ENCODE peak calls at places on chromosomes 2 and 18, in six cellular contexts. A is PC-3, M is heart left ventricle, R is astrocyte, B is left lung, F is brain microvascular endothelial cell. O is an unnamed sample. For H3K27me3, the result is how much of the 10 kb centered on the place peaks cover.

GRCh38 chr18:63046375-63046774 is 273.2 kb downstream of the BCL2 start:
- DNase-seq in A (no peak), M (no peak), R (no peak), B (no peak), F (no peak), O (no peak)

GRCh38 chr18:11996190-11996754 is 15.0 kb downstream of the IMPA2 start:
- DNase-seq in A (no peak), M (no peak), R (no peak), B (no peak), F (no peak), O (no peak)

GRCh38 chr2:132923787-132924186 is 253.8 kb upstream of the LYPD1 start:
- DNase-seq in A (peak), M (no peak), R (peak), B (no peak), F (peak), O (no peak)

GRCh38 chr2:2645162-2645855 is 314.2 kb upstream of the MYT1L start:
- DNase-seq in A (no peak), M (no peak), R (no peak), B (no peak), F (no peak), O (no peak)

GRCh38 chr18:36640005-36640952 is 188.5 kb downstream of the TPGS2 start:
- DNase-seq in A (no peak), M (no peak), R (no peak), B (no peak), F (no peak), O (no peak)

GRCh38 chr2:151290467-151290866 is 999 bp upstream of the NMI start:
- DNase-seq in A (no peak), M (no peak), R (no peak), B (no peak), F (no peak), O (no peak)

GRCh38 chr2:235080108-235080507 is 128.3 kb downstream of the SH3BP4 start:
- DNase-seq in A (peak), M (no peak), R (no peak), B (no peak), F (no peak), O (no peak)

GRCh38 chr2:97806738-97807618 is 93.6 kb downstream of the ZAP70 start:
- DNase-seq in A (peak), M (peak), R (peak), B (peak), F (peak), O (peak)

GRCh38 chr2:152755029-152755428 is 36.6 kb downstream of the ARL6IP6 start:
- DNase-seq in A (no peak), M (no peak), R (no peak), B (no peak), F (no peak), O (no peak)

GRCh38 chr2:23606968-23607367 is 222.0 kb downstream of the KLHL29 start:
- DNase-seq in A (peak), M (no peak), R (peak), B (no peak), F (peak), O (no peak)

GRCh38 chr2:70959851-70960832 is 18.3 kb upstream of the ANKRD53 start:
- DNase-seq in A (no peak), M (peak), R (no peak), B (no peak), F (no peak), O (peak)

GRCh38 chr2:51505533-51505932 is 473.6 kb upstream of the NRXN1 start:
- DNase-seq in A (peak), M (no peak), R (no peak), B (no peak), F (no peak), O (no peak)
- TF ChIP-seq CTCF in A (peak), M (no peak), R (no peak), B (no peak), F (peak), O (no peak)

DNA sequence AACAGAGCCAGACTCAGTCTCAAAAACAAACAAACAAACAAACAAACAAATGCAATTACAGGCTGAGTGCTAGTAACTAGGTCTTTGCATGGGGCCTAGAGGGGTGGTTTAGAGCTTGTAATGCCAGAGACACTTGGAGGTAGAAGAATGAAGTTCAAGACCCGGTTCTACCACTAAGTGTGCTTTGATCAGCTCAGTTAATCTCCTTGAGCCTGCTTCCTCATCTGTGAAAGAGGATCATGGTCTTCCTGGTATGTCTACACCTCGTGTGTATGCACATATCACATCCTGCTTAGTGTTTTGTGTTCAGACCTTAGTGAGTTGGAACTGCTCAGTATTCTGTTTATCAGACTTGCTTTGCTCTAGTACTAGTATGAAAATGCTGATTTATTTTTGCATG is 4.8 kb upstream of the ATP6V1C2 start:
- DNase-seq in A (no peak), M (no peak), R (no peak), B (no peak), F (no peak), O (no peak)
- H3K27me3 ChIP-seq in A (under half), M (under half), R (under half), B (under half), F (under half), O (under half)

GRCh38 chr18:3221496-3221895 is 1.7 kb upstream of the MYOM1 start:
- DNase-seq in A (no peak), M (no peak), R (no peak), B (no peak), F (no peak), O (no peak)

GRCh38 chr18:3217930-3218647 is 1.7 kb downstream of the MYOM1 start:
- DNase-seq in A (peak), M (no peak), R (no peak), B (no peak), F (peak), O (no peak)

GRCh38 chr18:3216987-3217386 is 2.8 kb downstream of the MYOM1 start:
- DNase-seq in A (no peak), M (no peak), R (no peak), B (no peak), F (no peak), O (no peak)

GRCh38 chr18:3218817-3219216 is 951 bp downstream of the MYOM1 start:
- DNase-seq in A (no peak), M (no peak), R (no peak), B (no peak), F (no peak), O (no peak)

DNA sequence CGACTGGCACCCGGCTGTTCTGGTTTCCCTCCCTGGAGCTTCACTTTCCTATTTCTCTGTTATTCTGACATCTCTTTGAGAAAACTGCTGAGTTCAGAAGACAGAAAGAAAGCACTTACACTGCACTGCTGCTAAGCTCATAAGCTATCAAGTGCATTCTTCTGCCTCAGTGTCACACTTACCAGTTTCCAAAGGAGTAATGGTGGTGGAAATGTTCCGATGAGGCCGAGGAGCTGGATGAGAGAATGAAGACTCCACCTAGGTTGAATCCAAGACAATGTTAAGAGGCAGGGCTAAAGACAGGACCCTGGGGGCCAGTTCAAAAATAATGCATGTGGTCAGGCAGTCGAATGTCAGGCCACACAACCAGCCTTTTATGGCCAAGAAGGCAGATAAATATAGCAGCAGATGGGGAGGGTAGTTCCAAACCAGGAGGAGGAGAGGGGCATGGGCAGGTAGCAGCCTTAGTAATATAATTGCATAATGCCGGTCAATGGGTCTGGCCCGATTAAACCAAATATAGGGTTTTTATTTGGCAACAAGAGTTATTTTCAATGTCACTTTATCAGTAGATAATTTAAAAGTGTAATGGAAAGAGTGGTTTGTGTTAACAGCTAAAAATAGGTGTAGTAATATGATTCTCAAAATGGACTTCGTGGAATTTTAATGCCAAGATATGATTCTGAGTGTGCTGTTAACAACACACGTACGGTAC is at the start of gene MYOM1:
- DNase-seq in A (no peak), M (peak), R (no peak), B (no peak), F (no peak), O (no peak)
- H3K4me3 ChIP-seq in A (no peak), M (peak), R (no peak), B (no peak), F (no peak), O (no peak)

DNA sequence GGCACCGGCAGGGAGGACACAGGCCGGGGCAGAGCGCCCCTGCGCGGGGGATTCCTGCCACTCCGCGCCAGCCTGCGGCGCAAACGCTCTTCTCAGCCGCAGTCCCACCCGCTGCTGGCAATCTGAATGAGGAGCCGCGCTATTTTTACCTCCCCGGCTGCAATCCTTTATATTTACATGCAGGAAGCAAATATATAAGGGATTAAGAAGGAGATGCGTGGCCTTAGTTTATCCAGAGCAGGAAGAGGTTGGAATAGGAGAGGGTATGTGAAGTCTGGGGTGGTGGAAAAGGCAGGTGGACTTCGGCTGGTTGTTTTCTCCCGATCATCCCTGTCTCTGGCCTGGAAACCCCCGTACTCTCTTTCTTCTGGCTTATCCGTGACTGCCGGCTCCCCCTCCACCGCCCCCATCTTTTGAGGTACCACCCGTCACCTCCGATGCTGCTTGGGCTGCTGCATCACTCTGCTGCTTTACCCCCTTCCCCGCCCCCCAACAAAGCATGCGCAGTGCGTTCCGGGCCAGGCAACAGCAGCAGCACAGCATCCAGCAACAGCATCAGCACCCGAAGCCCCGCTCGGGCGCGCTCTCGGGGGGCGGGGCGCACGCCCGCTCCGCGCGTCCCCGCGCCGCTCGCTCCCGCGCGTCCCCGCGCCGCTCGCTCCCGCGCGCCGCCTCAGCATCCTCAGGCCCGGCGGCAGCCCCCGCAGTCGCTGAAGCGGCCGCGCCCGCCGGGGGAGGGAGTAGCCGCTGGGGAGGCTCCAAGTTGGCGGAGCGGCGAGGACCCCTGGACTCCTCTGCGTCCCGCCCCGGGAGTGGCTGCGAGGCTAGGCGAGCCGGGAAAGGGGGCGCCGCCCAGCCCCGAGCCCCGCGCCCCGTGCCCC is at the start of gene ADAM23:
- DNase-seq in A (peak), M (peak), R (peak), B (no peak), F (peak), O (no peak)
- TF ChIP-seq CTCF in A (no peak), M (no peak), R (peak), B (no peak), F (peak), O (no peak)

GRCh38 chr2:4135765-4136164 is 432.4 kb downstream of the DCDC2C start:
- DNase-seq in A (no peak), M (no peak), R (no peak), B (no peak), F (no peak), O (no peak)

GRCh38 chr2:4139711-4140110 is 436.3 kb downstream of the DCDC2C start:
- DNase-seq in A (no peak), M (no peak), R (no peak), B (no peak), F (no peak), O (no peak)

GRCh38 chr2:4134881-4135565 is 431.6 kb downstream of the DCDC2C start:
- DNase-seq in A (no peak), M (no peak), R (no peak), B (no peak), F (no peak), O (no peak)

DNA sequence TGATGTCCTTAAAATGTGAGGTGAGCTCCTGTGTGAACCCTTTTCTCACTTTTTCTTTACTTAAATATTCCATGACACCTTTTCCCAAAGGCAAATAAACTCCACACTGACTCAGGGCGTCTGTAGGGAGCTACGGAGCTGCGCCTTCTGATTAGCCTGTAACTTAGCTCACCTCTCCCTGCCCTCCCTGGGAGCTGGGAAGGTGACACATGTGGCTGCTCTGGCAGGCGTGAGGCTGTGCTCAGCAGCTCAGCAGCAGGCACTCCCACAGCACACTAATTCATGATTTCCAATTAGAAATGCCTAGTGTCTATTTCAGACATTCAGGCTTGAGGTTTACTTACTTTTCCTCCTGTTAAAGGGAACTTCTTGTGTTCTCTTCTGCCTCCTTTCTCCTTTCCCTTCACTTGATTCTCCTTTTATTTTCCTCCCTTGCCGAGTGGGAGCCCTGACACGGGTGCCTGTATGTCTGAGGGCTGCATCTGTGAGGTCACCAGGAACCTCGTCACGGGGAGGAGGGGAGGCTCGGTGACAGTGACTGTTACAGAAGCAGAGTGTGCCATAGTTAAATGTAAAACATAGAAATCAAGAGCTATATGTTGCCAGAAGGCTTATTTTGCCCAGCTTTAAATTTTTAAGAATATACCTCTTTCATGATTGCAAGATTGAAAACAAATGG is 437.0 kb downstream of the DCDC2C start:
- DNase-seq in A (no peak), M (no peak), R (no peak), B (no peak), F (no peak), O (no peak)
- H3K27me3 ChIP-seq in A (under half), M (under half), R (under half), B (under half), F (under half), O (under half)

GRCh38 chr2:230969673-230970015 is 26.3 kb upstream of the SPATA3 start:
- DNase-seq in A (no peak), M (no peak), R (no peak), B (no peak), F (no peak), O (no peak)
- H3K4me3 ChIP-seq in A (no peak), M (no peak), R (no peak), B (no peak), F (no peak), O (peak)

O was measured in breast epithelium.